ENCODE peak calls at places on chromosomes 13 and 19, in seven cellular contexts. One of them, this sample, is unnamed.

GRCh38 chr13:22357132-22357531 is 686.3 kb downstream of the FGF9 start:
- DNase-seq in NCI-H446: no peak
- DNase-seq in skeletal muscle cell: peak
- DNase-seq in epithelial cell of proximal tubule: no peak
- DNase-seq in sigmoid colon: no peak
- DNase-seq in CD4-positive, alpha-beta memory T cell: no peak
- DNase-seq in GM12892: no peak
- DNase-seq in this sample: no peak

GRCh38 chr13:34344761-34345600 is 527.0 kb downstream of the RFC3 start:
- DNase-seq in CD4-positive, alpha-beta memory T cell: no peak
- DNase-seq in sigmoid colon: no peak
- DNase-seq in skeletal muscle cell: no peak
- DNase-seq in NCI-H446: no peak
- DNase-seq in GM12892: no peak
- DNase-seq in epithelial cell of proximal tubule: no peak
- DNase-seq in this sample: no peak

GRCh38 chr13:73870970-73871935 is 263.0 kb downstream of the KLF12 start:
- DNase-seq in NCI-H446: no peak
- DNase-seq in GM12892: no peak
- DNase-seq in epithelial cell of proximal tubule: no peak
- DNase-seq in skeletal muscle cell: peak
- DNase-seq in sigmoid colon: no peak
- DNase-seq in CD4-positive, alpha-beta memory T cell: no peak
- DNase-seq in this sample: no peak

GRCh38 chr19:45729774-45730388 is 815 bp downstream of the FBXO46 start:
- DNase-seq in sigmoid colon: no peak
- DNase-seq in skeletal muscle cell: no peak
- DNase-seq in epithelial cell of proximal tubule: no peak
- DNase-seq in CD4-positive, alpha-beta memory T cell: no peak
- DNase-seq in GM12892: no peak
- DNase-seq in NCI-H446: no peak
- DNase-seq in this sample: no peak

GRCh38 chr19:7920520-7921301 is 573 bp downstream of the SNAPC2 start:
- DNase-seq in sigmoid colon: peak
- DNase-seq in skeletal muscle cell: peak
- DNase-seq in GM12892: peak
- DNase-seq in epithelial cell of proximal tubule: no peak
- DNase-seq in NCI-H446: peak
- DNase-seq in CD4-positive, alpha-beta memory T cell: peak
- DNase-seq in this sample: peak

GRCh38 chr13:106432636-106433035 is 102.8 kb downstream of the EFNB2 start:
- DNase-seq in CD4-positive, alpha-beta memory T cell: no peak
- DNase-seq in NCI-H446: no peak
- DNase-seq in sigmoid colon: no peak
- DNase-seq in epithelial cell of proximal tubule: no peak
- DNase-seq in GM12892: no peak
- DNase-seq in skeletal muscle cell: no peak
- DNase-seq in this sample: peak

GRCh38 chr13:109821038-109821545 is 34.7 kb upstream of the IRS2 start:
- DNase-seq in sigmoid colon: no peak
- DNase-seq in NCI-H446: no peak
- DNase-seq in skeletal muscle cell: no peak
- DNase-seq in GM12892: no peak
- DNase-seq in CD4-positive, alpha-beta memory T cell: no peak
- DNase-seq in epithelial cell of proximal tubule: no peak
- DNase-seq in this sample: no peak

GRCh38 chr13:70541451-70541850 is 433.2 kb upstream of the KLHL1 start:
- DNase-seq in NCI-H446: no peak
- DNase-seq in epithelial cell of proximal tubule: no peak
- DNase-seq in GM12892: no peak
- DNase-seq in skeletal muscle cell: no peak
- DNase-seq in sigmoid colon: no peak
- DNase-seq in CD4-positive, alpha-beta memory T cell: no peak
- DNase-seq in this sample: no peak

GRCh38 chr13:112685856-112686255 is 4.0 kb upstream of the ATP11A start:
- DNase-seq in NCI-H446: no peak
- DNase-seq in sigmoid colon: no peak
- DNase-seq in GM12892: no peak
- DNase-seq in CD4-positive, alpha-beta memory T cell: no peak
- DNase-seq in skeletal muscle cell: no peak
- DNase-seq in epithelial cell of proximal tubule: no peak
- DNase-seq in this sample: no peak

GRCh38 chr19:35216026-35216832 is 12.3 kb downstream of the FAM187B start:
- DNase-seq in NCI-H446: no peak
- DNase-seq in sigmoid colon: no peak
- DNase-seq in skeletal muscle cell: no peak
- DNase-seq in epithelial cell of proximal tubule: no peak
- DNase-seq in CD4-positive, alpha-beta memory T cell: no peak
- DNase-seq in GM12892: no peak
- DNase-seq in this sample: no peak

GRCh38 chr13:29260684-29261083 is 334.8 kb downstream of the SLC7A1 start:
- DNase-seq in GM12892: no peak
- DNase-seq in epithelial cell of proximal tubule: no peak
- DNase-seq in CD4-positive, alpha-beta memory T cell: no peak
- DNase-seq in NCI-H446: no peak
- DNase-seq in sigmoid colon: no peak
- DNase-seq in skeletal muscle cell: no peak
- DNase-seq in this sample: no peak

GRCh38 chr13:99144306-99144705 is 56.3 kb upstream of the UBAC2 start:
- DNase-seq in sigmoid colon: no peak
- DNase-seq in NCI-H446: no peak
- DNase-seq in CD4-positive, alpha-beta memory T cell: no peak
- DNase-seq in GM12892: no peak
- DNase-seq in epithelial cell of proximal tubule: no peak
- DNase-seq in skeletal muscle cell: no peak
- DNase-seq in this sample: no peak

GRCh38 chr13:30409911-30410704 is 12.2 kb upstream of the UBE2L5 start:
- DNase-seq in CD4-positive, alpha-beta memory T cell: no peak
- DNase-seq in GM12892: no peak
- DNase-seq in NCI-H446: no peak
- DNase-seq in sigmoid colon: peak
- DNase-seq in skeletal muscle cell: peak
- DNase-seq in epithelial cell of proximal tubule: no peak
- DNase-seq in this sample: no peak

GRCh38 chr13:106446011-106446410 is 89.5 kb downstream of the EFNB2 start:
- DNase-seq in sigmoid colon: no peak
- DNase-seq in skeletal muscle cell: peak
- DNase-seq in CD4-positive, alpha-beta memory T cell: no peak
- DNase-seq in epithelial cell of proximal tubule: peak
- DNase-seq in GM12892: no peak
- DNase-seq in NCI-H446: no peak
- DNase-seq in this sample: no peak

GRCh38 chr19:30674656-30675055 is 302.5 kb downstream of the ZNF536 start:
- DNase-seq in CD4-positive, alpha-beta memory T cell: no peak
- DNase-seq in epithelial cell of proximal tubule: no peak
- DNase-seq in skeletal muscle cell: no peak
- DNase-seq in NCI-H446: no peak
- DNase-seq in GM12892: no peak
- DNase-seq in sigmoid colon: no peak
- DNase-seq in this sample: no peak

GRCh38 chr13:109166807-109167206 is 537.4 kb downstream of the MYO16 start:
- DNase-seq in skeletal muscle cell: no peak
- DNase-seq in epithelial cell of proximal tubule: no peak
- DNase-seq in NCI-H446: no peak
- DNase-seq in sigmoid colon: no peak
- DNase-seq in GM12892: no peak
- DNase-seq in CD4-positive, alpha-beta memory T cell: no peak
- DNase-seq in this sample: no peak

GRCh38 chr13:59120297-59120843 is 1043.4 kb downstream of the DIAPH3 start:
- DNase-seq in NCI-H446: no peak
- DNase-seq in sigmoid colon: no peak
- DNase-seq in CD4-positive, alpha-beta memory T cell: no peak
- DNase-seq in GM12892: no peak
- DNase-seq in skeletal muscle cell: no peak
- DNase-seq in epithelial cell of proximal tubule: no peak
- DNase-seq in this sample: no peak

GRCh38 chr19:30387311-30388115 is 15.3 kb downstream of the ZNF536 start:
- DNase-seq in CD4-positive, alpha-beta memory T cell: no peak
- DNase-seq in epithelial cell of proximal tubule: no peak
- DNase-seq in GM12892: no peak
- DNase-seq in skeletal muscle cell: no peak
- DNase-seq in sigmoid colon: no peak
- DNase-seq in NCI-H446: no peak
- DNase-seq in this sample: no peak

GRCh38 chr13:45989607-45990006 is 62.9 kb downstream of the ZC3H13 start:
- DNase-seq in CD4-positive, alpha-beta memory T cell: no peak
- DNase-seq in GM12892: no peak
- DNase-seq in skeletal muscle cell: peak
- DNase-seq in NCI-H446: no peak
- DNase-seq in sigmoid colon: no peak
- DNase-seq in epithelial cell of proximal tubule: no peak
- DNase-seq in this sample: no peak

GRCh38 chr19:53549354-53549753 is 11.4 kb downstream of the ZNF331 start:
- DNase-seq in sigmoid colon: no peak
- DNase-seq in GM12892: no peak
- DNase-seq in NCI-H446: no peak
- DNase-seq in skeletal muscle cell: peak
- DNase-seq in CD4-positive, alpha-beta memory T cell: no peak
- DNase-seq in epithelial cell of proximal tubule: no peak
- DNase-seq in this sample: no peak

GRCh38 chr13:70568571-70568970 is 460.3 kb upstream of the KLHL1 start:
- DNase-seq in CD4-positive, alpha-beta memory T cell: no peak
- DNase-seq in skeletal muscle cell: peak
- DNase-seq in epithelial cell of proximal tubule: peak
- DNase-seq in sigmoid colon: no peak
- DNase-seq in NCI-H446: peak
- DNase-seq in GM12892: no peak
- DNase-seq in this sample: peak

GRCh38 chr13:25190256-25190655 is 18.2 kb upstream of the AMER2 start:
- DNase-seq in CD4-positive, alpha-beta memory T cell: no peak
- DNase-seq in skeletal muscle cell: no peak
- DNase-seq in sigmoid colon: no peak
- DNase-seq in epithelial cell of proximal tubule: no peak
- DNase-seq in GM12892: no peak
- DNase-seq in NCI-H446: no peak
- DNase-seq in this sample: no peak

GRCh38 chr13:23445794-23446193 is 12.3 kb upstream of the SACS start:
- DNase-seq in epithelial cell of proximal tubule: no peak
- DNase-seq in sigmoid colon: no peak
- DNase-seq in skeletal muscle cell: no peak
- DNase-seq in CD4-positive, alpha-beta memory T cell: no peak
- DNase-seq in NCI-H446: no peak
- DNase-seq in GM12892: no peak
- DNase-seq in this sample: no peak

GRCh38 chr19:51783373-51783772 is 11.6 kb upstream of the FPR3 start:
- DNase-seq in skeletal muscle cell: no peak
- DNase-seq in epithelial cell of proximal tubule: no peak
- DNase-seq in CD4-positive, alpha-beta memory T cell: no peak
- DNase-seq in sigmoid colon: no peak
- DNase-seq in NCI-H446: no peak
- DNase-seq in GM12892: no peak
- DNase-seq in this sample: peak

GRCh38 chr13:61664821-61665705 is 249.4 kb upstream of the PCDH20 start:
- DNase-seq in NCI-H446: no peak
- DNase-seq in CD4-positive, alpha-beta memory T cell: no peak
- DNase-seq in sigmoid colon: no peak
- DNase-seq in skeletal muscle cell: peak
- DNase-seq in epithelial cell of proximal tubule: peak
- DNase-seq in GM12892: no peak
- DNase-seq in this sample: peak

GRCh38 chr19:46753420-46754155 is 7.3 kb upstream of the STRN4 start:
- DNase-seq in GM12892: no peak
- DNase-seq in NCI-H446: peak
- DNase-seq in epithelial cell of proximal tubule: no peak
- DNase-seq in skeletal muscle cell: no peak
- DNase-seq in CD4-positive, alpha-beta memory T cell: peak
- DNase-seq in sigmoid colon: no peak
- DNase-seq in this sample: no peak

GRCh38 chr13:26727122-26727521 is 33.5 kb downstream of the GPR12 start:
- DNase-seq in sigmoid colon: no peak
- DNase-seq in GM12892: no peak
- DNase-seq in NCI-H446: no peak
- DNase-seq in epithelial cell of proximal tubule: no peak
- DNase-seq in CD4-positive, alpha-beta memory T cell: no peak
- DNase-seq in skeletal muscle cell: no peak
- DNase-seq in this sample: no peak

GRCh38 chr19:17327654-17328516 is 6.8 kb downstream of the ANO8 start:
- DNase-seq in GM12892: peak
- DNase-seq in epithelial cell of proximal tubule: no peak
- DNase-seq in sigmoid colon: peak
- DNase-seq in skeletal muscle cell: no peak
- DNase-seq in NCI-H446: no peak
- DNase-seq in CD4-positive, alpha-beta memory T cell: peak
- DNase-seq in this sample: peak

GRCh38 chr13:46124531-46124966 is 19.7 kb upstream of the CPB2 start:
- DNase-seq in epithelial cell of proximal tubule: no peak
- DNase-seq in CD4-positive, alpha-beta memory T cell: no peak
- DNase-seq in skeletal muscle cell: no peak
- DNase-seq in sigmoid colon: no peak
- DNase-seq in GM12892: no peak
- DNase-seq in NCI-H446: no peak
- DNase-seq in this sample: no peak

GRCh38 chr13:106911020-106911419 is 343.1 kb upstream of the ARGLU1 start:
- DNase-seq in CD4-positive, alpha-beta memory T cell: no peak
- DNase-seq in NCI-H446: no peak
- DNase-seq in sigmoid colon: no peak
- DNase-seq in epithelial cell of proximal tubule: no peak
- DNase-seq in skeletal muscle cell: no peak
- DNase-seq in GM12892: no peak
- DNase-seq in this sample: no peak

GRCh38 chr13:60273971-60274370 is 110.2 kb upstream of the DIAPH3 start:
- DNase-seq in skeletal muscle cell: no peak
- DNase-seq in epithelial cell of proximal tubule: no peak
- DNase-seq in CD4-positive, alpha-beta memory T cell: no peak
- DNase-seq in sigmoid colon: no peak
- DNase-seq in NCI-H446: no peak
- DNase-seq in GM12892: no peak
- DNase-seq in this sample: no peak

GRCh38 chr19:40279120-40279551 is 6.0 kb downstream of the AKT2 start:
- DNase-seq in skeletal muscle cell: peak
- DNase-seq in epithelial cell of proximal tubule: no peak
- DNase-seq in CD4-positive, alpha-beta memory T cell: no peak
- DNase-seq in GM12892: no peak
- DNase-seq in NCI-H446: no peak
- DNase-seq in sigmoid colon: peak
- DNase-seq in this sample: no peak

GRCh38 chr19:2302319-2303208 is 5.4 kb downstream of the LINGO3 start:
- DNase-seq in NCI-H446: no peak
- DNase-seq in CD4-positive, alpha-beta memory T cell: no peak
- DNase-seq in epithelial cell of proximal tubule: no peak
- DNase-seq in skeletal muscle cell: no peak
- DNase-seq in sigmoid colon: peak
- DNase-seq in GM12892: no peak
- DNase-seq in this sample: no peak

GRCh38 chr13:70408865-70409264 is 300.6 kb upstream of the KLHL1 start:
- DNase-seq in sigmoid colon: no peak
- DNase-seq in epithelial cell of proximal tubule: no peak
- DNase-seq in skeletal muscle cell: no peak
- DNase-seq in GM12892: no peak
- DNase-seq in NCI-H446: no peak
- DNase-seq in CD4-positive, alpha-beta memory T cell: no peak
- DNase-seq in this sample: no peak

GRCh38 chr19:13920940-13921744 is 15.1 kb downstream of the CC2D1A start:
- DNase-seq in epithelial cell of proximal tubule: no peak
- DNase-seq in NCI-H446: no peak
- DNase-seq in skeletal muscle cell: no peak
- DNase-seq in sigmoid colon: no peak
- DNase-seq in CD4-positive, alpha-beta memory T cell: peak
- DNase-seq in GM12892: no peak
- DNase-seq in this sample: peak

GRCh38 chr19:5951338-5951861 is 26.5 kb downstream of the RANBP3 start:
- DNase-seq in GM12892: no peak
- DNase-seq in skeletal muscle cell: no peak
- DNase-seq in epithelial cell of proximal tubule: no peak
- DNase-seq in NCI-H446: no peak
- DNase-seq in CD4-positive, alpha-beta memory T cell: no peak
- DNase-seq in sigmoid colon: peak
- DNase-seq in this sample: no peak

This sample was measured in HCT116.